ENCODE peak calls at places on chromosomes 1 and 21, in five cellular contexts. One of them, this sample, is unnamed.

GRCh38 chr1:199854681-199855321 is 172.7 kb upstream of the NR5A2 start:
- ATAC-seq in upper lobe of right lung: no peak
- ATAC-seq in CD4-positive, alpha-beta T cell: no peak
- ATAC-seq in PC-3: no peak
- ATAC-seq in left cardiac atrium: no peak
- ATAC-seq in this sample: no peak

GRCh38 chr1:222167896-222168295 is 380.0 kb downstream of the HHIPL2 start:
- ATAC-seq in upper lobe of right lung: no peak
- ATAC-seq in CD4-positive, alpha-beta T cell: no peak
- ATAC-seq in PC-3: no peak
- ATAC-seq in left cardiac atrium: no peak
- ATAC-seq in this sample: no peak

GRCh38 chr1:169321539-169321938 is 46.1 kb downstream of the NME7 start:
- ATAC-seq in upper lobe of right lung: no peak
- ATAC-seq in CD4-positive, alpha-beta T cell: no peak
- ATAC-seq in PC-3: peak
- ATAC-seq in left cardiac atrium: no peak
- ATAC-seq in this sample: peak

GRCh38 chr1:213985181-213986019 is 2.4 kb upstream of the PROX1 start:
- ATAC-seq in upper lobe of right lung: no peak
- ATAC-seq in CD4-positive, alpha-beta T cell: no peak
- ATAC-seq in PC-3: no peak
- ATAC-seq in left cardiac atrium: peak
- ATAC-seq in this sample: no peak

GRCh38 chr1:116921301-116921885 is 11.7 kb downstream of the PTGFRN start:
- ATAC-seq in upper lobe of right lung: no peak
- ATAC-seq in CD4-positive, alpha-beta T cell: no peak
- ATAC-seq in PC-3: no peak
- ATAC-seq in left cardiac atrium: no peak
- ATAC-seq in this sample: no peak

GRCh38 chr21:28111151-28111619 is 881.5 kb downstream of the LTN1 start:
- ATAC-seq in upper lobe of right lung: peak
- ATAC-seq in CD4-positive, alpha-beta T cell: no peak
- ATAC-seq in PC-3: no peak
- ATAC-seq in left cardiac atrium: peak
- ATAC-seq in this sample: no peak

GRCh38 chr1:223756002-223756775 is 43.9 kb downstream of the CAPN2 start:
- ATAC-seq in upper lobe of right lung: no peak
- ATAC-seq in CD4-positive, alpha-beta T cell: no peak
- ATAC-seq in PC-3: no peak
- ATAC-seq in left cardiac atrium: no peak
- ATAC-seq in this sample: no peak

GRCh38 chr1:224089583-224089982 is 24.3 kb upstream of the FBXO28 start:
- ATAC-seq in upper lobe of right lung: no peak
- ATAC-seq in CD4-positive, alpha-beta T cell: no peak
- ATAC-seq in PC-3: no peak
- ATAC-seq in left cardiac atrium: no peak
- ATAC-seq in this sample: peak

GRCh38 chr1:93448983-93449805 is 1.3 kb downstream of the FNBP1L start:
- ATAC-seq in upper lobe of right lung: peak
- ATAC-seq in CD4-positive, alpha-beta T cell: no peak
- ATAC-seq in PC-3: peak
- ATAC-seq in left cardiac atrium: no peak
- ATAC-seq in this sample: no peak

GRCh38 chr1:168743001-168743400 is 14.0 kb upstream of the DPT start:
- ATAC-seq in upper lobe of right lung: peak
- ATAC-seq in CD4-positive, alpha-beta T cell: no peak
- ATAC-seq in PC-3: no peak
- ATAC-seq in left cardiac atrium: no peak
- ATAC-seq in this sample: no peak

GRCh38 chr1:51168266-51168845 is 66.3 kb downstream of the C1orf185 start:
- ATAC-seq in upper lobe of right lung: peak
- ATAC-seq in CD4-positive, alpha-beta T cell: no peak
- ATAC-seq in PC-3: no peak
- ATAC-seq in left cardiac atrium: no peak
- ATAC-seq in this sample: no peak

GRCh38 chr1:186325239-186325638 is 49.8 kb downstream of the TPR start:
- ATAC-seq in upper lobe of right lung: no peak
- ATAC-seq in CD4-positive, alpha-beta T cell: peak
- ATAC-seq in PC-3: no peak
- ATAC-seq in left cardiac atrium: no peak
- ATAC-seq in this sample: no peak

GRCh38 chr1:230643887-230644286 is 1.6 kb downstream of the COG2 start:
- ATAC-seq in upper lobe of right lung: no peak
- ATAC-seq in CD4-positive, alpha-beta T cell: no peak
- ATAC-seq in PC-3: no peak
- ATAC-seq in left cardiac atrium: no peak
- ATAC-seq in this sample: no peak

GRCh38 chr1:3560981-3561380 is 50.3 kb downstream of the MEGF6 start:
- ATAC-seq in upper lobe of right lung: no peak
- ATAC-seq in CD4-positive, alpha-beta T cell: no peak
- ATAC-seq in PC-3: no peak
- ATAC-seq in left cardiac atrium: no peak
- ATAC-seq in this sample: no peak

GRCh38 chr1:39825432-39825941 is 36.8 kb upstream of the BMP8B start:
- ATAC-seq in upper lobe of right lung: peak
- ATAC-seq in CD4-positive, alpha-beta T cell: no peak
- ATAC-seq in PC-3: no peak
- ATAC-seq in left cardiac atrium: no peak
- ATAC-seq in this sample: peak

GRCh38 chr1:46425740-46426139 is 31.6 kb downstream of the FAAH start:
- ATAC-seq in upper lobe of right lung: no peak
- ATAC-seq in CD4-positive, alpha-beta T cell: no peak
- ATAC-seq in PC-3: no peak
- ATAC-seq in left cardiac atrium: no peak
- ATAC-seq in this sample: peak

GRCh38 chr1:54165146-54165545 is 12.3 kb upstream of the CDCP2 start:
- ATAC-seq in upper lobe of right lung: no peak
- ATAC-seq in CD4-positive, alpha-beta T cell: no peak
- ATAC-seq in PC-3: no peak
- ATAC-seq in left cardiac atrium: no peak
- ATAC-seq in this sample: no peak

GRCh38 chr1:25675729-25676476 is 59.3 kb downstream of the MAN1C1 start:
- ATAC-seq in upper lobe of right lung: no peak
- ATAC-seq in CD4-positive, alpha-beta T cell: peak
- ATAC-seq in PC-3: no peak
- ATAC-seq in left cardiac atrium: peak
- ATAC-seq in this sample: peak

GRCh38 chr1:179817056-179817455 is 60.5 kb downstream of the TOR1AIP2 start:
- ATAC-seq in upper lobe of right lung: no peak
- ATAC-seq in CD4-positive, alpha-beta T cell: no peak
- ATAC-seq in PC-3: no peak
- ATAC-seq in left cardiac atrium: no peak
- ATAC-seq in this sample: no peak

GRCh38 chr1:4422496-4423289 is 231.7 kb upstream of the AJAP1 start:
- ATAC-seq in upper lobe of right lung: no peak
- ATAC-seq in CD4-positive, alpha-beta T cell: no peak
- ATAC-seq in PC-3: no peak
- ATAC-seq in left cardiac atrium: no peak
- ATAC-seq in this sample: no peak

GRCh38 chr1:206705187-206705586 is 20.5 kb downstream of the MAPKAPK2 start:
- ATAC-seq in upper lobe of right lung: peak
- ATAC-seq in CD4-positive, alpha-beta T cell: no peak
- ATAC-seq in PC-3: no peak
- ATAC-seq in left cardiac atrium: no peak
- ATAC-seq in this sample: peak

GRCh38 chr1:40385437-40386310 is 12.1 kb downstream of the SMAP2 start:
- ATAC-seq in upper lobe of right lung: peak
- ATAC-seq in CD4-positive, alpha-beta T cell: peak
- ATAC-seq in PC-3: no peak
- ATAC-seq in left cardiac atrium: peak
- ATAC-seq in this sample: peak

GRCh38 chr1:244319283-244320132 is 132.2 kb downstream of the ADSS2 start:
- ATAC-seq in upper lobe of right lung: peak
- ATAC-seq in CD4-positive, alpha-beta T cell: peak
- ATAC-seq in PC-3: no peak
- ATAC-seq in left cardiac atrium: peak
- ATAC-seq in this sample: peak

GRCh38 chr1:11967028-11967547 is 13.2 kb upstream of the MFN2 start:
- ATAC-seq in upper lobe of right lung: peak
- ATAC-seq in CD4-positive, alpha-beta T cell: no peak
- ATAC-seq in PC-3: peak
- ATAC-seq in left cardiac atrium: peak
- ATAC-seq in this sample: peak

GRCh38 chr1:36653850-36654249 is 171.1 kb upstream of the CSF3R start:
- ATAC-seq in upper lobe of right lung: peak
- ATAC-seq in CD4-positive, alpha-beta T cell: no peak
- ATAC-seq in PC-3: no peak
- ATAC-seq in left cardiac atrium: peak
- ATAC-seq in this sample: peak

GRCh38 chr1:25432749-25433388 is 2.2 kb downstream of the MACO1 start:
- ATAC-seq in upper lobe of right lung: no peak
- ATAC-seq in CD4-positive, alpha-beta T cell: no peak
- ATAC-seq in PC-3: no peak
- ATAC-seq in left cardiac atrium: no peak
- ATAC-seq in this sample: no peak

GRCh38 chr1:36924282-36924791 is 110.0 kb downstream of the GRIK3 start:
- ATAC-seq in upper lobe of right lung: peak
- ATAC-seq in CD4-positive, alpha-beta T cell: no peak
- ATAC-seq in PC-3: no peak
- ATAC-seq in left cardiac atrium: no peak
- ATAC-seq in this sample: peak

GRCh38 chr1:104648269-104648691 is 898.6 kb downstream of the AMY1C start:
- ATAC-seq in upper lobe of right lung: no peak
- ATAC-seq in CD4-positive, alpha-beta T cell: no peak
- ATAC-seq in PC-3: peak
- ATAC-seq in left cardiac atrium: no peak
- ATAC-seq in this sample: no peak

GRCh38 chr1:223707270-223708000 is 4.9 kb upstream of the CAPN2 start:
- ATAC-seq in upper lobe of right lung: peak
- ATAC-seq in CD4-positive, alpha-beta T cell: no peak
- ATAC-seq in PC-3: peak
- ATAC-seq in left cardiac atrium: peak
- ATAC-seq in this sample: peak

GRCh38 chr1:57551476-57551875 is 127.6 kb upstream of the DAB1 start:
- ATAC-seq in upper lobe of right lung: no peak
- ATAC-seq in CD4-positive, alpha-beta T cell: no peak
- ATAC-seq in PC-3: no peak
- ATAC-seq in left cardiac atrium: no peak
- ATAC-seq in this sample: no peak

GRCh38 chr1:202982715-202983435 is 15.8 kb upstream of the CYB5R1 start:
- ATAC-seq in upper lobe of right lung: no peak
- ATAC-seq in CD4-positive, alpha-beta T cell: no peak
- ATAC-seq in PC-3: peak
- ATAC-seq in left cardiac atrium: no peak
- ATAC-seq in this sample: no peak

GRCh38 chr1:19654886-19655717 is 9.6 kb upstream of the HTR6 start:
- ATAC-seq in upper lobe of right lung: no peak
- ATAC-seq in CD4-positive, alpha-beta T cell: no peak
- ATAC-seq in PC-3: no peak
- ATAC-seq in left cardiac atrium: no peak
- ATAC-seq in this sample: no peak